ENCODE peak calls at places on chromosomes 13 and 19, in seven cellular contexts. Q is CD8-positive, alpha-beta memory T cell; Y is heart left ventricle; H is uterus; W is psoas muscle; D is PC-3; U is upper lobe of right lung. K is an unnamed sample.

GRCh38 chr13:32309812-32310706 is 5.1 kb downstream of the ZAR1L start:
- DNase-seq in Q (no peak), Y (no peak), H (peak; percentile 29), W (no peak), D (peak; percentile 65), U (no peak), K (peak; percentile 41)

GRCh38 chr13:23707674-23708073 is 137.5 kb downstream of the TNFRSF19 start:
- DNase-seq in Q (no peak), Y (no peak), H (no peak), W (no peak), D (peak; percentile 57), U (no peak), K (no peak)

GRCh38 chr13:114047358-114047881 is 73.5 kb upstream of the C13orf46 start:
- DNase-seq in Q (no peak), Y (no peak), H (peak; percentile 79), W (no peak), D (no peak), U (no peak), K (no peak)

GRCh38 chr13:51733656-51734334 is 70.2 kb downstream of the DHRS12 start:
- DNase-seq in Q (no peak), Y (no peak), H (no peak), W (no peak), D (no peak), U (no peak), K (no peak)

GRCh38 chr19:15828121-15828620 is 12.7 kb upstream of the OR10H1 start:
- DNase-seq in Q (no peak), Y (no peak), H (no peak), W (no peak), D (no peak), U (no peak), K (no peak)

GRCh38 chr13:37736040-37736439 is 133.5 kb downstream of the TRPC4 start:
- DNase-seq in Q (no peak), Y (no peak), H (no peak), W (no peak), D (no peak), U (no peak), K (no peak)

GRCh38 chr19:42153606-42154405 is 21.6 kb upstream of the POU2F2 start:
- DNase-seq in Q (no peak), Y (no peak), H (no peak), W (no peak), D (no peak), U (no peak), K (no peak)

GRCh38 chr13:24745861-24746617 is 17.9 kb upstream of the RNF17 start:
- DNase-seq in Q (no peak), Y (no peak), H (no peak), W (no peak), D (no peak), U (no peak), K (no peak)

GRCh38 chr13:97855570-97855970 is 97.9 kb upstream of the IPO5 start:
- DNase-seq in Q (no peak), Y (peak; percentile 29), H (peak; percentile 36), W (no peak), D (peak; percentile 77), U (no peak), K (peak; percentile 66)

DNA sequence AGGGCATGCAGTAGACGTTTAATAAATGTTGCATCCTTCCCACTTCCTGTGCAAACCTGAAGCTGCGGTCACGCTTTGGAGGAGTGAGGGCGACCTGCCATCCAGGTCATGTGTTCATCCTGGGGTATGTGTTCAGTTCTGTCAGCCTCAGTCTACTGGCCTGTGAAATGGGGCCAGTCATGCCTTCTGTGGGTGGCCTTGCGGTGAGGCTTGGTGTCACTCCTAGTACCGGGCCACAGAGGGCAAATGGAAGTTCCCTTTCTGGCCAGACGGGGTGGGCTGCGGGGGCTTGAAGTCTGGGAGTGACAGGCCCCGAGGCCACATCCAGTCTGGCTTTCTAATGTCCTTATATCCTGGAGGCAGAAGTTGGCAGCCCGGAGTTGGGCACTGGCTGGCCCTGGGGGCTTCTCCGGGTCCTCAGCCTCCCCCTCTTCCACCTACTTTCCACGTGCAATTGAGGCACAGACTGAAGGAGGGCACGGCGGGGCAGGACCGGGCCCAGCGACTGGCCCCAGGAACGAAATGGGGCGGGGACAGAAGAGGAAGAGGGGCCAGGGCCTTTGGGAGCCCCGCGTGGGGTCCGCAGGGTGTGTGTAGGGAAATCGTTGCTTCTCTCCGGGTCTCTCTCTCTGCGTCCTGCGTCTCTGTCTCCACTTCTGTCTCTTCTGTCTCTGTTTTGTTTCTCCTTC is 11.1 kb downstream of the PDE4A start:
- DNase-seq in Q (peak; percentile 66), Y (peak; percentile 50), H (no peak), W (peak; percentile 53), D (peak; percentile 37), U (peak; percentile 82), K (no peak)
- H3K27me3 ChIP-seq in Q (peaks cover 4% of the 10 kb centered on the region), Y (no peaks in the 10 kb centered on the region), H (no peaks in the 10 kb centered on the region), W (no peaks in the 10 kb centered on the region), D (peaks cover 21% of the 10 kb centered on the region), U (no peaks in the 10 kb centered on the region), K (peaks cover 3% of the 10 kb centered on the region)

DNA sequence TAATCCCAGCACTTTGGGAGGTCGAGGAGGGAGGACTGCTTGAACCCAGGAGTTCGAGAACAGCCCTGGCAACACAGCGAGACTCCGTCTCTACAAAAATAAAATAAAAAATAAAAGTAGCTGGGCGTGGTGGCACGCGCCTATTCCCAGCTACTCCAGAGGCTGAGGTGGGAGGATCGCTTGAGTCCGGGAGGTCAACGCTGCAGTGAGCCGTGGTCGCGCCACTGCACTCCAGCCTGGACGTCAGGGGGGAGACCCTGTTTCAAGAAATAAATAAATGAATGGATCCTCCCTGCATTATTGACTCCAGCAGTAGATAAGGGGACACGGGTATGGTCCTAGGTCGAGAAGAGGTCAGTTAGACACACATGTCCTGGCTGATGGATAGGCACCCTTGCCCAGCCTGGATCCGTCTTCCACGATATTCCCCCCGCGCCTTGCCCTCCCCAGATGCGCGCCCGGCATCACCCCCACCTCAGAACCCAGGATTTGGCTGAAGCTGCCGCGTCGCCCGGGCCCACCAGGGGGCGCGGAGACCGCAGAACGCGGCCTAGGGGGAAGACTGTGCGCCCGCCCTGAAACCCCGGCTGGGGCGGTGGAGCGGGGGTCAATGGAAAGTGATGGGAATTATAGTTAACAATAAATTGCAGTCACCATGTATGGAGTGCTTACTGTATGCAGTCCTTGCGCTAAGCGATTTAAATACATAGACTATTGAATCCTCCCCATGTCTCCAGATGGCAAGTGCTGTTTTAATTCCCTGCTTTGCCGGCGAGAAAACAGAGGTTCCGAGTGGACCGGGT is 2.1 kb upstream of the HOOK2 start:
- DNase-seq in Q (peak; percentile 75), Y (peak; percentile 88), H (peak; percentile 75), W (peak; percentile 84), D (peak; percentile 89), U (peak; percentile 93), K (no peak)
- H3K27ac ChIP-seq in Q (peak overlapping the region; percentile 61), Y (peak overlapping the region; percentile 86), H (peak overlapping the region; percentile 88), W (peak overlapping the region; percentile 88), D (peak overlapping the region; percentile 33), U (peak overlapping the region; percentile 93), K (peak overlapping the region; percentile 98)

DNA sequence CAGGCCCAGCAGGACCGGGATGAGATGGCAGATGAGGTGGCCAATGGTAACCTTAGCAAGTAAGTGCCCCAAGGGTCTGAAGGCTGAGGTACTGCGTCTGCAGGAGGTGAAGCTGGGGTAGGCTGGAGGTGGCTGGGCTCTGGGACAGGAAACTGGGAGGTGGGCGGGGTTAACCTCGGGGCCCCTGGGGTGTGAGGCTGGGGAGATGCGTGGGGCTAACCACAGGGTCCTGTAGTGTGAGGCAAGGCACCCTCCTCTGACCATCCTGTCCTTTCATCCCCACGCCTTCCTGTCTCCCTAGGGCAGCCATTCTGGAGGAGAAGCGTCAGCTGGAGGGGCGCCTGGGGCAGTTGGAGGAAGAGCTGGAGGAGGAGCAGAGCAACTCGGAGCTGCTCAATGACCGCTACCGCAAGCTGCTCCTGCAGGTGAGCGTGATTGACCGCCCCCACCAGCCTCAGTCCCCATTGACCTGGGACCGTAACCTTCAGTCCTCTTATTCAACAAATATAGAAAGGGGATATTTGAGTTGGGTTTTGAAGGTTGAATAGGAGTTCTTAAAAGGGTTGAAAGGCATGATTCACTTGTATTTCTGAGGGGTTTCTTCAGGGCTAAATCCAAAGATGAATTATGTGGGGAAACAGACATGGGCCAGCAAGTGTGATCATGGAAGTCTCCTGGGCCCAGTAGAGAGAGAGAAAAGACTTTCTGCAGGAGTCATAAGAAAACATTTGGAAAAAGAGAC is 35.7 kb downstream of the KCNC3 start:
- DNase-seq in Q (no peak), Y (no peak), H (no peak), W (no peak), D (no peak), U (peak; percentile 40), K (no peak)
- H3K27me3 ChIP-seq in Q (peaks cover 4% of the 10 kb centered on the region), Y (no peaks in the 10 kb centered on the region), H (no peaks in the 10 kb centered on the region), W (no peaks in the 10 kb centered on the region), D (no peaks in the 10 kb centered on the region), U (no peaks in the 10 kb centered on the region), K (no peaks in the 10 kb centered on the region)

GRCh38 chr19:47095707-47096704 is 17.6 kb downstream of the ZC3H4 start:
- DNase-seq in Q (no peak), Y (peak; percentile 85), H (no peak), W (peak; percentile 61), D (peak; percentile 94), U (peak; percentile 94), K (no peak)

GRCh38 chr19:47099576-47100050 is 14.0 kb downstream of the ZC3H4 start:
- DNase-seq in Q (no peak), Y (no peak), H (no peak), W (no peak), D (no peak), U (no peak), K (no peak)

GRCh38 chr19:47098608-47099007 is 15.0 kb downstream of the ZC3H4 start:
- DNase-seq in Q (no peak), Y (no peak), H (no peak), W (no peak), D (no peak), U (no peak), K (no peak)

GRCh38 chr19:47096721-47097120 is 16.9 kb downstream of the ZC3H4 start:
- DNase-seq in Q (no peak), Y (no peak), H (no peak), W (no peak), D (no peak), U (no peak), K (no peak)

DNA sequence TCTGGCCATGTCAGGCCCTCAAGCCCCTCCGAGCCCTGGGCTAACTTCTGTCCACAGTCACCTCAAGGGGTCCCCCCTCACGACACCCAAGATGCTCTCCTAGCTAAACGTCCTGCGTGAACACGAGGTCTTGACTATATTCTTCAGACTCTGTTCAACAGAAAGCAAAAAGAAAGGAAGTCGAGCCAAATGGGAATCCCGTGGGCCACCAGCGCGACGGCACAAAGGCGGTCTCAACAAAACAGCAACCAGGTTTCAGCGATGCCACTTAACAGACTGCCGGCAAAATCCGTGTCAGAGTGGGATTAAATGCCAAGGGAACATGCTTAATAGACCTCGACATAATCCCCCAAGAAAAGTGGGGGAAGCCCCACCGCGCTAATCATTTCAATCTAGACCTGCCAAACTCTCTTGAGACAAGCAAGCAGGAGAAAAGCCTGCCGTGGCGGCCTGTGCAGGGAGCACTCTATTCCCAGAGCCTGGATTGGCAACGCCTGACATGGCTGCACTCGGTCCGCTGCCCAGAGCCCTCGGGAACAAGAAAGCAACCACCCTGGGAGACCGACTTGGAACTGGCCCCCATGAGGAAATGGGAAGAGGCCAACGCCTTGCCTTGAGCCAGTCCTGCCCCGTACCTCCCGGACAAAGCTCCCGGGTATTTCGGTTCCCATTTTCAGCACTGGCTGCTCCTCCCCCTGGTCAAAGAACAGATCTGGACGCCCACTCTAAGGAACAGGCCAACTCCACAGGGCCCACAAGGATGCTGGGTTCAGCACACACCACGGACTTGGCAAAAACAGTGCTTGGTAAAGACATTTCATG is 16.0 kb downstream of the ZC3H4 start:
- DNase-seq in Q (no peak), Y (peak; percentile 63), H (no peak), W (peak; percentile 58), D (no peak), U (no peak), K (no peak)
- H3K27ac ChIP-seq in Q (no peak overlapping the region), Y (peak overlapping the region; percentile 75), H (no peak overlapping the region), W (peak overlapping the region; percentile 69), D (peak overlapping the region; percentile 83), U (peak overlapping the region; percentile 90), K (no peak overlapping the region)